ENCODE peak calls at places on chromosomes 5 and 9, in eight cellular contexts. M is mucosa of descending colon, T is testis, V is heart right ventricle, D is tibial artery, K is psoas muscle, B is cardiac muscle cell, E is right lobe of liver. G is an unnamed sample. For H3K4me1 and H3K36me3, the result is how much of the 10 kb centered on the place peaks cover.

GRCh38 chr5:159033351-159033657 is 66.4 kb downstream of the EBF1 start:
- DNase-seq in M (no peak), T (no peak), V (no peak), D (no peak), K (no peak), B (peak), E (no peak), G (no peak)

GRCh38 chr9:98276907-98277469 is 21.5 kb upstream of the TBC1D2 start:
- DNase-seq in M (no peak), T (no peak), V (no peak), D (no peak), K (no peak), B (no peak), E (no peak), G (no peak)

GRCh38 chr9:134177624-134178393 is 13.4 kb upstream of the RNU6ATAC start:
- DNase-seq in M (no peak), T (no peak), V (no peak), D (no peak), K (peak), B (no peak), E (peak), G (peak)

GRCh38 chr5:141477815-141478214 is 2.0 kb downstream of the PCDHGC3 start:
- DNase-seq in M (no peak), T (no peak), V (no peak), D (no peak), K (no peak), B (no peak), E (no peak), G (no peak)

GRCh38 chr5:177362102-177362868 is 4.6 kb downstream of the RGS14 start:
- DNase-seq in M (peak), T (no peak), V (no peak), D (no peak), K (no peak), B (no peak), E (no peak), G (no peak)

GRCh38 chr5:117943521-117943920 is 1044.8 kb downstream of the DTWD2 start:
- DNase-seq in M (no peak), T (no peak), V (no peak), D (no peak), K (no peak), B (no peak), E (no peak), G (no peak)

GRCh38 chr5:103066346-103066745 is 53.6 kb downstream of the GIN1 start:
- DNase-seq in M (no peak), T (no peak), V (no peak), D (no peak), K (no peak), B (no peak), E (no peak), G (no peak)

GRCh38 chr5:177973066-177973635 is 22.9 kb downstream of the PROP1 start:
- DNase-seq in M (no peak), T (no peak), V (no peak), D (no peak), K (no peak), B (no peak), E (no peak), G (no peak)

GRCh38 chr5:115179959-115180709 is 10.4 kb upstream of the TRIM36 start:
- DNase-seq in M (peak), T (peak), V (peak), D (no peak), K (no peak), B (peak), E (no peak), G (peak)

GRCh38 chr9:14062449-14063187 is 251.3 kb downstream of the NFIB start:
- DNase-seq in M (no peak), T (no peak), V (no peak), D (no peak), K (no peak), B (peak), E (no peak), G (peak)

GRCh38 chr5:117590944-117591343 is 1016.3 kb upstream of the SEMA6A start:
- DNase-seq in M (no peak), T (no peak), V (no peak), D (no peak), K (no peak), B (peak), E (no peak), G (no peak)

GRCh38 chr5:123916331-123917121 is 404.5 kb downstream of the CSNK1G3 start:
- DNase-seq in M (no peak), T (no peak), V (no peak), D (no peak), K (no peak), B (peak), E (no peak), G (no peak)

GRCh38 chr9:133375116-133375723 is 640 bp downstream of the SURF4 start:
- DNase-seq in M (no peak), T (peak), V (no peak), D (no peak), K (no peak), B (peak), E (peak), G (no peak)

GRCh38 chr5:117182104-117182503 is 607.5 kb upstream of the SEMA6A start:
- DNase-seq in M (no peak), T (no peak), V (no peak), D (no peak), K (no peak), B (no peak), E (no peak), G (no peak)

GRCh38 chr5:104626122-104626521 is 1063.5 kb upstream of the NUDT12 start:
- DNase-seq in M (no peak), T (no peak), V (no peak), D (no peak), K (no peak), B (no peak), E (no peak), G (no peak)

DNA sequence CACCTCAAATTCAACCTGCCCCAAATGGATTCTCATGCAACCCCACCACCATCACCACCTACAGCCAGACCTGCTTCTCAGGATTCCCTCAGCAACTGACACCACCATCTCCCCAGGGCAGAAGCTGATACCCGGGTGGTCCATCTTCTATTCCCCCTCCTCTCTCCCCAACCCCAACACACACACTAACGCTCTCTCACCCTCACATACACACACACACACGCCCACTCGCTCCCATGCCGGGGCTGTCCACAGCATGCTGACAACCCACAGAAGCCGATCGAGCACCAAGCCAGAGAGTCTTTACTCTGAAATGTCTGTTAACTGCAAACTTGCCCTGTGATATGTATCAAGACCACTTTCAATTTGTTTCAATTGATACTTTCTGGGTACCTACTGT is 28.4 kb downstream of the B4GALT1 start:
- DNase-seq in M (no peak), T (peak), V (no peak), D (no peak), K (no peak), B (no peak), E (peak), G (no peak)
- H3K4me1 ChIP-seq in M (under half), T (half or more), V (half or more), D (half or more), K (half or more), B (under half), E (half or more), G (under half)

GRCh38 chr9:136207616-136208015 is 2.7 kb upstream of the LHX3 start:
- DNase-seq in M (no peak), T (no peak), V (no peak), D (no peak), K (no peak), B (no peak), E (no peak), G (no peak)
- H3K36me3 ChIP-seq in M (under half), T (under half), V (under half), D (under half), K (under half), B (under half), E (under half), G (half or more)

DNA sequence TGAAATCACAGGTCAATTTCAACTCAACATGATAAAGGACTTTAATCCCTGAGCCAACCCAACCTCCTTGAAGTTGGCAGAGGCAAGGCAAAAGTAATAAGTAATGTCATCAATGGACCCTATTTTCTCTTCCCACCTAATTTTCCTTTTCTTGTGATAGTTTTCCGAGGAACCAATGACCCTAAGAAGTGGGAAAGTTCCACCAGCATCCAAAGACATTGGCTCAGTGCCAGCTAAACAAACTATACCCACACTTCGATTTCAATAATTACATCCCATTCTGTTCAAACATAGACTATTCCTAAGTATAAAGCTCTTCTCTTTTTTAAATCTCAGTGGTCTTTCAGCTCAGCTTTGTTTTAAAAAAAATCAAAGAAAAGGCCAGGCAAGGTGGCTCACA is 23.6 kb downstream of the RFK start:
- DNase-seq in M (no peak), T (no peak), V (no peak), D (no peak), K (no peak), B (no peak), E (no peak), G (no peak)
- H3K4me1 ChIP-seq in M (under half), T (under half), V (under half), D (under half), K (under half), B (under half), E (half or more), G (under half)

DNA sequence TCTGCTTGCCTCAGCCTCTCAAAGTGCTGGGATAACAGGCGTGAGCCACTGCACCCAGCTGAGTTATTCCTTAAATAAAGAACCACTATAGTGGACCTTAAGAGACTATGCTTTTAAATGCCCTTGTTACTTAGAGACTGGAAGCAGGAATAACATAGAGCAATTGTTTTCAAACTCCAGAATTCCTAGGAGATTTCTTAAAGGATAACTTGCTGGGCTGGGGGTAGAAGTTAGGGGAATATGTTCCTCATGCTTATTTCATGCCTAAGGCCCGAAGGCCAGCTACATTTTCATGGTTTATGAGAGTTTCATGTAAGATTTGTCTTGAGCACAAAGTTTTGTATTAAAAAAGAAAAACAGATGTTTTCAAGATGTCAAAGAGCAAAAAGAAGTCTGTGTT is 48.2 kb downstream of the CSNK1A1 start:
- DNase-seq in M (no peak), T (no peak), V (no peak), D (no peak), K (no peak), B (no peak), E (no peak), G (no peak)
- H3K36me3 ChIP-seq in M (under half), T (under half), V (half or more), D (half or more), K (half or more), B (half or more), E (under half), G (half or more)

GRCh38 chr9:120842685-120843485 is at the start of gene PSMD5:
- DNase-seq in M (peak), T (peak), V (peak), D (peak), K (peak), B (peak), E (peak), G (peak)
- H3K4me1 ChIP-seq in M (under half), T (under half), V (under half), D (under half), K (under half), B (under half), E (under half), G (under half)

DNA sequence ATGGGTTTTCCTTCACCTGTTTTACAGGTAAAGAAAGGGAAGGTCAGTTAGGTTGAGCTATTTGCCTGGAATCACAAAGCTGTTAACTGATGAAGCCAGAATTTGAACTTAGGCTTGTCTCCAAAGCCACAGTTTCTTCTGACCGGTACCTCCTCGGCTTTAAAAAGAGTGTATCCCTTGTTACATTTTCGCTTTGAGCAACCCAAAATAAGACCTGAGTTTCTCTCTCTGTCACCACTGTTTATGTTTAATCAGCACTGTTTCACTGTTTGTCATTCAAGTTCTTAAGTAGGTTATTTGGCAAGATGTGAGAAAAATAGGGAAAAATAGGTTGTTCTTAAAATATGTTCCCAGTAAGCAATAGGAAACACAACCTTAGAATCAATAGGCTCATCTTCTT is 84.6 kb downstream of the VCAN start:
- DNase-seq in M (no peak), T (no peak), V (no peak), D (no peak), K (no peak), B (no peak), E (no peak), G (no peak)
- H3K36me3 ChIP-seq in M (under half), T (under half), V (half or more), D (under half), K (under half), B (half or more), E (under half), G (under half)

GRCh38 chr5:154765396-154765925 is 10.3 kb downstream of the LARP1 start:
- DNase-seq in M (no peak), T (no peak), V (no peak), D (no peak), K (no peak), B (no peak), E (no peak), G (no peak)
- H3K4me1 ChIP-seq in M (under half), T (under half), V (half or more), D (half or more), K (half or more), B (half or more), E (under half), G (under half)

GRCh38 chr9:35054185-35054835 is 18.1 kb downstream of the VCP start:
- DNase-seq in M (no peak), T (no peak), V (no peak), D (no peak), K (no peak), B (no peak), E (no peak), G (no peak)
- H3K36me3 ChIP-seq in M (under half), T (under half), V (half or more), D (half or more), K (half or more), B (under half), E (under half), G (half or more)

GRCh38 chr5:150022163-150022540 is 21.6 kb downstream of the HMGXB3 start:
- DNase-seq in M (no peak), T (no peak), V (no peak), D (no peak), K (no peak), B (peak), E (no peak), G (no peak)

GRCh38 chr5:150020249-150020648 is 19.7 kb downstream of the HMGXB3 start:
- DNase-seq in M (no peak), T (no peak), V (no peak), D (no peak), K (no peak), B (no peak), E (no peak), G (no peak)

GRCh38 chr5:150022681-150023080 is 22.1 kb downstream of the HMGXB3 start:
- DNase-seq in M (no peak), T (no peak), V (no peak), D (no peak), K (no peak), B (no peak), E (no peak), G (no peak)

GRCh38 chr5:150023136-150023535 is 22.6 kb downstream of the HMGXB3 start:
- DNase-seq in M (no peak), T (no peak), V (no peak), D (no peak), K (no peak), B (no peak), E (no peak), G (no peak)

GRCh38 chr5:150021491-150022162 is 21.1 kb downstream of the HMGXB3 start:
- DNase-seq in M (no peak), T (no peak), V (peak), D (no peak), K (peak), B (peak), E (no peak), G (no peak)
- H3K4me1 ChIP-seq in M (under half), T (under half), V (half or more), D (under half), K (under half), B (under half), E (under half), G (under half)

G was measured in BE2C.